ENCODE peak calls at places on chromosome 13, in six cellular contexts. One of them, this sample, is unnamed.

GRCh38 chr13:76418404-76418803 is 467.8 kb downstream of the KCTD12 start:
- DNase-seq in WTC11: no peak
- DNase-seq in bronchial epithelial cell: no peak
- DNase-seq in AG10803: no peak
- DNase-seq in cardiac fibroblast: no peak
- DNase-seq in tibial nerve: no peak
- DNase-seq in this sample: no peak

GRCh38 chr13:48155850-48156249 is 60.9 kb upstream of the MED4 start:
- DNase-seq in cardiac fibroblast: peak
- DNase-seq in AG10803: peak
- DNase-seq in bronchial epithelial cell: peak
- DNase-seq in tibial nerve: no peak
- DNase-seq in WTC11: no peak
- DNase-seq in this sample: no peak

GRCh38 chr13:20057963-20058362 is 99.4 kb downstream of the ZMYM2 start:
- DNase-seq in WTC11: no peak
- DNase-seq in AG10803: no peak
- DNase-seq in tibial nerve: no peak
- DNase-seq in bronchial epithelial cell: no peak
- DNase-seq in cardiac fibroblast: no peak
- DNase-seq in this sample: no peak

GRCh38 chr13:24396821-24397220 is 87.4 kb downstream of the C1QTNF9 start:
- DNase-seq in tibial nerve: no peak
- DNase-seq in cardiac fibroblast: no peak
- DNase-seq in bronchial epithelial cell: no peak
- DNase-seq in WTC11: no peak
- DNase-seq in AG10803: no peak
- DNase-seq in this sample: no peak

GRCh38 chr13:45301263-45301662 is 39.7 kb downstream of the TPT1 start:
- DNase-seq in cardiac fibroblast: no peak
- DNase-seq in tibial nerve: no peak
- DNase-seq in WTC11: no peak
- DNase-seq in AG10803: no peak
- DNase-seq in bronchial epithelial cell: no peak
- DNase-seq in this sample: no peak

GRCh38 chr13:34913040-34913439 is 29.0 kb upstream of the NBEA start:
- DNase-seq in bronchial epithelial cell: peak
- DNase-seq in WTC11: peak
- DNase-seq in cardiac fibroblast: no peak
- DNase-seq in tibial nerve: no peak
- DNase-seq in AG10803: peak
- DNase-seq in this sample: peak

GRCh38 chr13:94325660-94326059 is 153.8 kb downstream of the DCT start:
- DNase-seq in AG10803: no peak
- DNase-seq in WTC11: no peak
- DNase-seq in tibial nerve: no peak
- DNase-seq in bronchial epithelial cell: no peak
- DNase-seq in cardiac fibroblast: no peak
- DNase-seq in this sample: no peak

GRCh38 chr13:32261567-32261966 is 53.6 kb downstream of the ZAR1L start:
- DNase-seq in tibial nerve: peak
- DNase-seq in bronchial epithelial cell: peak
- DNase-seq in AG10803: peak
- DNase-seq in WTC11: no peak
- DNase-seq in cardiac fibroblast: peak
- DNase-seq in this sample: peak

GRCh38 chr13:35923347-35923746 is 207.8 kb downstream of the DCLK1 start:
- DNase-seq in bronchial epithelial cell: peak
- DNase-seq in AG10803: peak
- DNase-seq in tibial nerve: no peak
- DNase-seq in WTC11: no peak
- DNase-seq in cardiac fibroblast: peak
- DNase-seq in this sample: no peak

GRCh38 chr13:107713314-107713713 is 502.0 kb downstream of the LIG4 start:
- DNase-seq in AG10803: no peak
- DNase-seq in WTC11: no peak
- DNase-seq in cardiac fibroblast: no peak
- DNase-seq in bronchial epithelial cell: no peak
- DNase-seq in tibial nerve: no peak
- DNase-seq in this sample: no peak

GRCh38 chr13:66887088-66887487 is 343.0 kb downstream of the PCDH9 start:
- DNase-seq in cardiac fibroblast: peak
- DNase-seq in tibial nerve: no peak
- DNase-seq in WTC11: no peak
- DNase-seq in AG10803: peak
- DNase-seq in bronchial epithelial cell: no peak
- DNase-seq in this sample: no peak

GRCh38 chr13:27097691-27098090 is 73.9 kb downstream of the USP12 start:
- DNase-seq in AG10803: no peak
- DNase-seq in tibial nerve: no peak
- DNase-seq in cardiac fibroblast: no peak
- DNase-seq in WTC11: no peak
- DNase-seq in bronchial epithelial cell: no peak
- DNase-seq in this sample: no peak

GRCh38 chr13:27962128-27962841 is 6.8 kb downstream of the CDX2 start:
- DNase-seq in cardiac fibroblast: no peak
- DNase-seq in bronchial epithelial cell: no peak
- DNase-seq in AG10803: no peak
- DNase-seq in WTC11: no peak
- DNase-seq in tibial nerve: no peak
- DNase-seq in this sample: no peak

GRCh38 chr13:92952161-92952560 is 274.4 kb upstream of the GPC6 start:
- DNase-seq in tibial nerve: no peak
- DNase-seq in cardiac fibroblast: peak
- DNase-seq in AG10803: no peak
- DNase-seq in bronchial epithelial cell: no peak
- DNase-seq in WTC11: no peak
- DNase-seq in this sample: no peak

DNA sequence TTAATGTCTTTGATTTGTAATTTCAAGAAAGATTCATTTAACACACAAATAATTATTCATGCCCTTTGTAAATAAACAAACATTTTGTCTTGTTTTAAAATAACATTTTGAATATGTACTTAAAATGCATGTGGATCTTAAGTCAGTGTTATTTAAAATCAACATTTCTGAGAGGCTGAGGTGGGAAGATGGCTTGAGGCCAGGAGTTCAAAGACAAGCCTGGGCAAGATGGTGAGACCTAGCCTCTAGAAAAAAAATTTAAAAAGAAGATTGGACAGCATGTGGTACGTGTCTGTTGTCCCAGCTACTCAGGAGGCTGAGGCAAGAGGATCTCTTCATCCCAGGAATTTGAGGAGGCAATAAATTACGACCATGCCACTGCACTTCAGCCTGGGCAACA is 1268.2 kb downstream of the SLITRK1 start:
- DNase-seq in WTC11: no peak
- DNase-seq in cardiac fibroblast: no peak
- DNase-seq in tibial nerve: no peak
- DNase-seq in AG10803: no peak
- DNase-seq in bronchial epithelial cell: peak
- DNase-seq in this sample: no peak
- TF ChIP-seq CTCF in WTC11: no peak
- TF ChIP-seq CTCF in cardiac fibroblast: no peak
- TF ChIP-seq CTCF in tibial nerve: no peak
- TF ChIP-seq CTCF in AG10803: no peak
- TF ChIP-seq CTCF in bronchial epithelial cell: no peak
- TF ChIP-seq CTCF in this sample: no peak

GRCh38 chr13:110713642-110713952 is at the start of gene ING1:
- DNase-seq in WTC11: no peak
- DNase-seq in tibial nerve: no peak
- DNase-seq in AG10803: no peak
- DNase-seq in bronchial epithelial cell: no peak
- DNase-seq in cardiac fibroblast: no peak
- DNase-seq in this sample: no peak

GRCh38 chr13:110713981-110714797 is 689 bp downstream of the ING1 start:
- DNase-seq in AG10803: no peak
- DNase-seq in WTC11: peak
- DNase-seq in tibial nerve: peak
- DNase-seq in cardiac fibroblast: peak
- DNase-seq in bronchial epithelial cell: peak
- DNase-seq in this sample: no peak

GRCh38 chr13:110716235-110716505 is 2.7 kb downstream of the ING1 start:
- DNase-seq in WTC11: no peak
- DNase-seq in cardiac fibroblast: peak
- DNase-seq in tibial nerve: peak
- DNase-seq in AG10803: no peak
- DNase-seq in bronchial epithelial cell: no peak
- DNase-seq in this sample: no peak

GRCh38 chr13:110714798-110715394 is 1.4 kb downstream of the ING1 start:
- DNase-seq in cardiac fibroblast: peak
- DNase-seq in tibial nerve: peak
- DNase-seq in WTC11: peak
- DNase-seq in AG10803: no peak
- DNase-seq in bronchial epithelial cell: peak
- DNase-seq in this sample: peak

DNA sequence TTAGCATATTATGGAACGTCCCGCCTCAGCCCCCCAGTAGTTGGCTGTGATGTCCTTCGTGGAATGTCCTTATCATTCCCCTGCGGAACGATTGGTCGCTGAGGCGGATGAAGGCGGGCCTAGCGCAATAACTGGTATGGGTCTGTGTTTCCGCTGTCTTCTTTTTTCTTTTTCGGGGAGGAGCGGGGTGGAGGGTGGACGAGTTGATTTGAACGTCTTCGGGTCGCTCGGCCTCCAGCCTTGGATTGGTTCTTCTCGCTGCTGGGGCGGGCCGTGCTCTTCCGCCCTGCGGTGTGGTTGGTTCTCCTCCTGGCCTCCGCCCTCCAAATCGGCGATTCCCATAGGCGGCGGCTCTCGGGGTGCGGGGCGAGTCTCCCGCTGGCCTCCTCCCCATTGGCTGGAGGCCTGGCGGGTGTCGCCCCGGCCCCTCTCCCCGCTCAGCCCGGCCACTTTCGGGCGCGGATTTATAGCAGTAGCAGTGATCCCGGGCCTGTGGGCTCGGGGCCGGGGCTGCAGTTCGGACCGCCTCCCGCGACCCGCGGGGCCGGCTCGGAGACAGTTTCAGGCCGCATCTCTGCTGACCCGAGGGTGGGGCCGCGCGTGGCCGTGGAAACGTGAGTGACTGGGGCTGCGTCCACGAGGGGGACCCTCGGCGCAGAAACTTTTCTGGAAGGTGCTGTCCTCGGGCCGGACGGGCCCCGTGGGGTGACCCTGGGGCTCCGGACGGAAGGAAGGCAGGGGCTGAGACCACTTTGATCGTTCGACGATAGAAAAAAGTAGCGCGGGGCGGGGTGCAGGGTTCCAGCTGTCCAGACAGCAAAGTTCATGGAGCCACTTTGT is 2.1 kb downstream of the ING1 start:
- DNase-seq in WTC11: peak
- DNase-seq in tibial nerve: peak
- DNase-seq in AG10803: peak
- DNase-seq in cardiac fibroblast: peak
- DNase-seq in bronchial epithelial cell: peak
- DNase-seq in this sample: peak
- TF ChIP-seq CTCF in WTC11: no peak
- TF ChIP-seq CTCF in tibial nerve: peak
- TF ChIP-seq CTCF in AG10803: peak
- TF ChIP-seq CTCF in cardiac fibroblast: no peak
- TF ChIP-seq CTCF in bronchial epithelial cell: peak
- TF ChIP-seq CTCF in this sample: no peak

DNA sequence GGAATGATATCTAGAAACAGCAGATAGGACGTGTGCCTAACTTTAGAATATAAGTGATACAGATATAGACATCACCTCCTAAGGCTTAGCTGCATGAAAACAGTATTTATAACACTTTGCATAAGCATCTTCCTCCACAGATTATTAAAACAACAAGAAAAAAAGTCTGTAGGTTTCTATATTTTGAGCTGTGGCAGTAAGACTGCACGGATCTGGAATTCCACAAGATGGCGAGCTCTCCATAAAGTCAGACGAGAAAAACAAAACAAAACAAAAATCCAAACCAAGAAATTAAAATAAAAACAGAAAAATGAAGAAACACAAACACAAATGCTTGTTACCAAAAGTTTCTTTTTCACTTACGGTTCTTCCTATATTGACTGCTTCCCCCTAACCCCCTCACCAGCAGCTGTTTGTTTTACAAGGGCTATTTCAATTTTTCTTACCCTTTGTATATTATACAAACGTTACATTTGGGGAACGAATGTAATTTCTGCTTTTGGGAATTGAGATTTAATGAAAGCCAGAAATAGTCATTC is 285.8 kb downstream of the MYO16 start:
- DNase-seq in bronchial epithelial cell: peak
- DNase-seq in WTC11: no peak
- DNase-seq in tibial nerve: peak
- DNase-seq in cardiac fibroblast: peak
- DNase-seq in AG10803: peak
- DNase-seq in this sample: no peak
- TF ChIP-seq CTCF in bronchial epithelial cell: peak
- TF ChIP-seq CTCF in WTC11: no peak
- TF ChIP-seq CTCF in tibial nerve: peak
- TF ChIP-seq CTCF in cardiac fibroblast: peak
- TF ChIP-seq CTCF in AG10803: peak
- TF ChIP-seq CTCF in this sample: peak

GRCh38 chr13:43132228-43132627 is 108.8 kb downstream of the DNAJC15 start:
- DNase-seq in cardiac fibroblast: peak
- DNase-seq in WTC11: peak
- DNase-seq in bronchial epithelial cell: peak
- DNase-seq in AG10803: no peak
- DNase-seq in tibial nerve: no peak
- DNase-seq in this sample: no peak
- TF ChIP-seq CTCF in cardiac fibroblast: peak
- TF ChIP-seq CTCF in WTC11: no peak
- TF ChIP-seq CTCF in bronchial epithelial cell: peak
- TF ChIP-seq CTCF in AG10803: peak
- TF ChIP-seq CTCF in tibial nerve: no peak
- TF ChIP-seq CTCF in this sample: no peak

GRCh38 chr13:26061947-26062346 is 10.1 kb upstream of the SHISA2 start:
- DNase-seq in tibial nerve: no peak
- DNase-seq in AG10803: peak
- DNase-seq in bronchial epithelial cell: peak
- DNase-seq in WTC11: no peak
- DNase-seq in cardiac fibroblast: peak
- DNase-seq in this sample: no peak
- TF ChIP-seq CTCF in tibial nerve: no peak
- TF ChIP-seq CTCF in AG10803: no peak
- TF ChIP-seq CTCF in bronchial epithelial cell: no peak
- TF ChIP-seq CTCF in WTC11: no peak
- TF ChIP-seq CTCF in cardiac fibroblast: no peak
- TF ChIP-seq CTCF in this sample: no peak

GRCh38 chr13:38417727-38418126 is 68.1 kb downstream of the UFM1 start:
- DNase-seq in WTC11: no peak
- DNase-seq in tibial nerve: peak
- DNase-seq in cardiac fibroblast: peak
- DNase-seq in bronchial epithelial cell: peak
- DNase-seq in AG10803: peak
- DNase-seq in this sample: no peak
- TF ChIP-seq CTCF in WTC11: peak
- TF ChIP-seq CTCF in tibial nerve: peak
- TF ChIP-seq CTCF in cardiac fibroblast: peak
- TF ChIP-seq CTCF in bronchial epithelial cell: peak
- TF ChIP-seq CTCF in AG10803: peak
- TF ChIP-seq CTCF in this sample: no peak

GRCh38 chr13:37608750-37609339 is 10.3 kb upstream of the POSTN start:
- DNase-seq in cardiac fibroblast: peak
- DNase-seq in tibial nerve: no peak
- DNase-seq in bronchial epithelial cell: peak
- DNase-seq in WTC11: no peak
- DNase-seq in AG10803: no peak
- DNase-seq in this sample: no peak
- TF ChIP-seq CTCF in cardiac fibroblast: peak
- TF ChIP-seq CTCF in tibial nerve: no peak
- TF ChIP-seq CTCF in bronchial epithelial cell: peak
- TF ChIP-seq CTCF in WTC11: no peak
- TF ChIP-seq CTCF in AG10803: peak
- TF ChIP-seq CTCF in this sample: peak

This sample was measured in mesothelial cell of epicardium.